ENCODE peak calls at places on chromosomes 1 and 21, in ten cellular contexts. D is progenitor cell of endocrine pancreas; G is keratinocyte; N is astrocyte of the cerebellum; L is CD4-positive, alpha-beta T cell; W is cardiac fibroblast; Q is fibroblast of pulmonary artery; P is cardiac muscle cell; Z is prostate gland; X is Panc1. U is an unnamed sample.

GRCh38 chr1:86389315-86389714 is 6.8 kb downstream of the ODF2L start:
- DNase-seq in D (no peak), G (no peak), N (no peak), L (no peak), W (no peak), Q (no peak), P (no peak), Z (no peak), X (no peak), U (no peak)

GRCh38 chr1:109782514-109782913 is 18.8 kb upstream of the EPS8L3 start:
- DNase-seq in D (no peak), G (no peak), N (peak), L (no peak), W (no peak), Q (no peak), P (no peak), Z (no peak), X (no peak), U (no peak)

GRCh38 chr1:6899621-6900020 is 114.4 kb downstream of the CAMTA1 start:
- DNase-seq in D (no peak), G (no peak), N (no peak), L (no peak), W (no peak), Q (no peak), P (no peak), Z (no peak), X (no peak), U (no peak)

GRCh38 chr1:153752561-153753195 is 22.5 kb upstream of the SLC27A3 start:
- DNase-seq in D (no peak), G (no peak), N (no peak), L (no peak), W (peak), Q (peak), P (no peak), Z (no peak), X (no peak), U (no peak)

GRCh38 chr1:246591047-246591446 is 24.8 kb downstream of the CNST start:
- DNase-seq in D (no peak), G (no peak), N (no peak), L (no peak), W (no peak), Q (no peak), P (no peak), Z (no peak), X (no peak), U (no peak)

GRCh38 chr1:156502749-156503671 is 2.4 kb upstream of the MEF2D start:
- DNase-seq in D (no peak), G (peak), N (peak), L (no peak), W (peak), Q (peak), P (peak), Z (peak), X (peak), U (no peak)

GRCh38 chr1:109229531-109230127 is 15.9 kb downstream of the SARS1 start:
- DNase-seq in D (no peak), G (no peak), N (no peak), L (no peak), W (no peak), Q (no peak), P (no peak), Z (no peak), X (no peak), U (no peak)

GRCh38 chr1:117753232-117753631 is 147.4 kb downstream of the TENT5C start:
- DNase-seq in D (no peak), G (no peak), N (no peak), L (no peak), W (no peak), Q (no peak), P (no peak), Z (no peak), X (no peak), U (no peak)

GRCh38 chr1:203627819-203628184 is 1.2 kb downstream of the ATP2B4 start:
- DNase-seq in D (no peak), G (no peak), N (no peak), L (no peak), W (peak), Q (no peak), P (no peak), Z (no peak), X (no peak), U (no peak)

GRCh38 chr1:91007092-91007491 is 14.7 kb downstream of the ZNF644 start:
- DNase-seq in D (no peak), G (no peak), N (no peak), L (no peak), W (no peak), Q (no peak), P (no peak), Z (no peak), X (no peak), U (no peak)

GRCh38 chr21:45412909-45413581 is 8.1 kb downstream of the COL18A1 start:
- DNase-seq in D (no peak), G (no peak), N (no peak), L (no peak), W (no peak), Q (no peak), P (peak), Z (no peak), X (no peak), U (no peak)

GRCh38 chr1:183218981-183219621 is 33.0 kb downstream of the LAMC2 start:
- DNase-seq in D (no peak), G (no peak), N (no peak), L (peak), W (no peak), Q (no peak), P (peak), Z (peak), X (no peak), U (no peak)

GRCh38 chr1:161480381-161481035 is 24.7 kb upstream of the FCGR2A start:
- DNase-seq in D (no peak), G (peak), N (no peak), L (no peak), W (no peak), Q (no peak), P (no peak), Z (no peak), X (peak), U (no peak)

GRCh38 chr1:67460648-67461500 is 30.7 kb upstream of the SERBP1 start:
- DNase-seq in D (no peak), G (no peak), N (no peak), L (no peak), W (no peak), Q (no peak), P (peak), Z (no peak), X (no peak), U (no peak)

GRCh38 chr1:8343464-8344001 is 25.6 kb downstream of the SLC45A1 start:
- DNase-seq in D (no peak), G (no peak), N (peak), L (no peak), W (peak), Q (peak), P (no peak), Z (peak), X (peak), U (no peak)

GRCh38 chr21:40146201-40146890 is 279.1 kb downstream of the PCP4 start:
- DNase-seq in D (no peak), G (no peak), N (no peak), L (no peak), W (no peak), Q (no peak), P (no peak), Z (no peak), X (no peak), U (no peak)

GRCh38 chr1:218361298-218362065 is 16.3 kb downstream of the TGFB2 start:
- DNase-seq in D (no peak), G (no peak), N (no peak), L (no peak), W (peak), Q (peak), P (peak), Z (no peak), X (no peak), U (no peak)

GRCh38 chr1:45442272-45442671 is 48.7 kb downstream of the TESK2 start:
- DNase-seq in D (no peak), G (no peak), N (peak), L (no peak), W (peak), Q (peak), P (no peak), Z (no peak), X (no peak), U (no peak)

GRCh38 chr1:168803696-168804510 is 74.9 kb upstream of the DPT start:
- DNase-seq in D (no peak), G (no peak), N (no peak), L (no peak), W (no peak), Q (no peak), P (peak), Z (peak), X (no peak), U (no peak)

GRCh38 chr1:71087060-71087459 is 6.2 kb upstream of the ZRANB2 start:
- DNase-seq in D (no peak), G (no peak), N (no peak), L (no peak), W (no peak), Q (no peak), P (no peak), Z (no peak), X (no peak), U (no peak)

GRCh38 chr1:225428879-225429455 is 1.1 kb upstream of the LBR start:
- DNase-seq in D (no peak), G (no peak), N (no peak), L (no peak), W (no peak), Q (no peak), P (no peak), Z (no peak), X (no peak), U (no peak)

GRCh38 chr1:233019921-233020320 is 69.5 kb downstream of the NTPCR start:
- DNase-seq in D (no peak), G (no peak), N (no peak), L (no peak), W (no peak), Q (no peak), P (no peak), Z (no peak), X (no peak), U (no peak)

GRCh38 chr21:41422546-41423372 is 3.3 kb upstream of the MX1 start:
- DNase-seq in D (no peak), G (no peak), N (no peak), L (no peak), W (no peak), Q (no peak), P (no peak), Z (no peak), X (no peak), U (no peak)

GRCh38 chr1:181324797-181325616 is 158.3 kb upstream of the CACNA1E start:
- DNase-seq in D (no peak), G (peak), N (no peak), L (peak), W (no peak), Q (no peak), P (no peak), Z (no peak), X (no peak), U (no peak)

GRCh38 chr1:93578433-93578830 is 103.2 kb downstream of the BCAR3 start:
- DNase-seq in D (no peak), G (no peak), N (no peak), L (no peak), W (no peak), Q (no peak), P (no peak), Z (no peak), X (no peak), U (no peak)

GRCh38 chr1:233229291-233229690 is 66.2 kb downstream of the PCNX2 start:
- DNase-seq in D (no peak), G (no peak), N (no peak), L (no peak), W (no peak), Q (no peak), P (no peak), Z (no peak), X (no peak), U (no peak)

GRCh38 chr1:242199861-242200458 is 201.1 kb upstream of the MAP1LC3C start:
- DNase-seq in D (no peak), G (peak), N (no peak), L (no peak), W (no peak), Q (no peak), P (no peak), Z (no peak), X (no peak), U (no peak)

GRCh38 chr1:190436615-190437014 is 41.0 kb downstream of the BRINP3 start:
- DNase-seq in D (no peak), G (no peak), N (peak), L (no peak), W (peak), Q (peak), P (no peak), Z (no peak), X (peak), U (no peak)
- TF ChIP-seq CTCF in D (peak), G (no peak), N (peak), L (no peak), W (no peak), Q (peak), P (peak), Z (no peak), X (peak), U (peak)

DNA sequence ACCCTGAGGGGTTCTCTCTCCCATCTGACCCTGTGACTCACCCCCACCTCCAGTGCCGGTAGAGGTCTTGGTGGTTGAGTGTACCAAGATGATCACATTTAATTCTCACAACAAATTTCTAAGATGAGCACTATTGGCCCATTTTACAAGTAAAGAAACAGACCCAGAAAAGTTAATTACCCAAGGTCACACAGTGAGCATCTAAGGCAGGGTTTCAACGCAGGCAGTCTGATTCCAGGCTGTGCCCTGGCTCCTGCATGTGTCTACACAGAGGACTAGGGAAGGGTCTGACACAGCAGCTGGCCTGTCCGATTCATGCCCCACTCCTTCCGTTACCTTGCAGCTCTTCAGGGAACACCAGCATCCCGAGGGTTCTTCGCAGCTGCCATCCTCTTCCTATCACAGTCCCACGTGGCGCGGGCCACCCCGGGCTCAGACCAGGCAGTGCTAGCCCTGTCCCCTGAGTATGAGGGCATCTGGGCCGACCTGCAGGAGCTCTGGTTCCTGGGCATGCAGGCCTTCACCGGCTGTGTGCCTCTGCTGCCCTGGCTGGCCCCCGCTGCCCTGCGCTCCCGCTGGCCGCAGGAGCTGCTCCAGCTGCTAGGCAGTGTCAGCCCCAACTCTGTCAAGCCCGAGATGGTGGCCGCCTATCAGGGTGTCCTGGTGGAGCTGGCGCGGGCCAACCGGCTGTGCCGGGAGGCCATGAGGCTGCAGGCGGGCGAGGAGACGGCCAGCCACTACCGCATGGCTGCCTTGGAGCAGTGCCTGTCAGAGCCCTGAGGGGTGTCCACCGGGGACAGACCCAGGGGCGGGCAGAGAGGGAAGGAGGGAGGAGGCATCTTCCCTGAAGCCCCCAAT is 7.5 kb downstream of the NCDN start:
- DNase-seq in D (no peak), G (no peak), N (no peak), L (no peak), W (no peak), Q (no peak), P (no peak), Z (no peak), X (no peak), U (no peak)
- TF ChIP-seq CTCF in D (no peak), G (no peak), N (no peak), L (peak), W (no peak), Q (no peak), P (no peak), Z (no peak), X (peak), U (no peak)

GRCh38 chr1:167345386-167345733 is 124.7 kb downstream of the POU2F1 start:
- DNase-seq in D (no peak), G (no peak), N (no peak), L (no peak), W (peak), Q (peak), P (no peak), Z (no peak), X (no peak), U (no peak)

GRCh38 chr1:167344112-167344511 is 123.4 kb downstream of the POU2F1 start:
- DNase-seq in D (no peak), G (no peak), N (peak), L (no peak), W (peak), Q (no peak), P (no peak), Z (no peak), X (no peak), U (no peak)

GRCh38 chr1:167339405-167339804 is 118.7 kb downstream of the POU2F1 start:
- DNase-seq in D (no peak), G (no peak), N (no peak), L (no peak), W (no peak), Q (no peak), P (no peak), Z (no peak), X (no peak), U (no peak)

GRCh38 chr1:167344605-167345385 is 124.1 kb downstream of the POU2F1 start:
- DNase-seq in D (no peak), G (no peak), N (no peak), L (no peak), W (no peak), Q (no peak), P (no peak), Z (no peak), X (no peak), U (no peak)

GRCh38 chr1:167342846-167343245 is 122.2 kb downstream of the POU2F1 start:
- DNase-seq in D (no peak), G (no peak), N (no peak), L (no peak), W (no peak), Q (no peak), P (no peak), Z (no peak), X (peak), U (peak)
- TF ChIP-seq CTCF in D (peak), G (no peak), N (no peak), L (peak), W (no peak), Q (no peak), P (no peak), Z (no peak), X (peak), U (no peak)

GRCh38 chr1:235511470-235512240 is 7.4 kb upstream of the B3GALNT2 start:
- DNase-seq in D (no peak), G (no peak), N (no peak), L (no peak), W (peak), Q (no peak), P (peak), Z (no peak), X (no peak), U (no peak)
- TF ChIP-seq CTCF in D (no peak), G (peak), N (peak), L (no peak), W (no peak), Q (peak), P (peak), Z (no peak), X (peak), U (no peak)